ENCODE peak calls at places on chromosomes 4 and X, in five cellular contexts. One of them, this sample, is unnamed.
A peak's percentile ranks its signal among the peaks of the same experiment; 100 is the strongest.

GRCh38 chr4:7861440-7861881 is 78.2 kb downstream of the AFAP1 start:
- DNase-seq in endothelial cell of umbilical vein: peak; percentile 90
- DNase-seq in K562: no peak
- DNase-seq in WTC11: peak; percentile 57
- DNase-seq in A549: peak; percentile 77
- DNase-seq in this sample: no peak

GRCh38 chrX:102516314-102516936 is at the start of gene TMSB15A:
- DNase-seq in endothelial cell of umbilical vein: peak; percentile 31
- DNase-seq in K562: peak; percentile 79
- DNase-seq in WTC11: peak; percentile 77
- DNase-seq in A549: peak; percentile 33
- DNase-seq in this sample: no peak

GRCh38 chr4:385934-386707 is 48.5 kb downstream of the ZNF141 start:
- DNase-seq in endothelial cell of umbilical vein: no peak
- DNase-seq in K562: no peak
- DNase-seq in WTC11: peak; percentile 76
- DNase-seq in A549: no peak
- DNase-seq in this sample: no peak

GRCh38 chrX:43707812-43708548 is 51.9 kb downstream of the MAOA start:
- DNase-seq in endothelial cell of umbilical vein: peak; percentile 74
- DNase-seq in K562: no peak
- DNase-seq in WTC11: no peak
- DNase-seq in A549: no peak
- DNase-seq in this sample: no peak

GRCh38 chr4:94135701-94136100 is 72.0 kb upstream of the SMARCAD1 start:
- DNase-seq in endothelial cell of umbilical vein: no peak
- DNase-seq in K562: no peak
- DNase-seq in WTC11: no peak
- DNase-seq in A549: no peak
- DNase-seq in this sample: no peak

GRCh38 chrX:56813318-56813837 is 84.3 kb downstream of the NBDY start:
- DNase-seq in endothelial cell of umbilical vein: peak; percentile 57
- DNase-seq in K562: no peak
- DNase-seq in WTC11: no peak
- DNase-seq in A549: no peak
- DNase-seq in this sample: no peak

GRCh38 chrX:20693071-20693470 is 426.4 kb upstream of the RPS6KA3 start:
- DNase-seq in endothelial cell of umbilical vein: no peak
- DNase-seq in K562: no peak
- DNase-seq in WTC11: no peak
- DNase-seq in A549: peak; percentile 4
- DNase-seq in this sample: no peak

GRCh38 chr4:5812506-5813229 is 80.2 kb downstream of the CRMP1 start:
- DNase-seq in endothelial cell of umbilical vein: peak; percentile 36
- DNase-seq in K562: peak; percentile 77
- DNase-seq in WTC11: no peak
- DNase-seq in A549: peak; percentile 67
- DNase-seq in this sample: peak; percentile 58

GRCh38 chrX:20727447-20727846 is 460.7 kb upstream of the RPS6KA3 start:
- DNase-seq in endothelial cell of umbilical vein: no peak
- DNase-seq in K562: no peak
- DNase-seq in WTC11: no peak
- DNase-seq in A549: peak; percentile 38
- DNase-seq in this sample: no peak

GRCh38 chr4:151537726-151538125 is 128.8 kb downstream of the FHIP1A start:
- DNase-seq in endothelial cell of umbilical vein: no peak
- DNase-seq in K562: no peak
- DNase-seq in WTC11: no peak
- DNase-seq in A549: no peak
- DNase-seq in this sample: no peak

GRCh38 chr4:56055027-56055976 is 106.6 kb downstream of the CEP135 start:
- DNase-seq in endothelial cell of umbilical vein: no peak
- DNase-seq in K562: no peak
- DNase-seq in WTC11: no peak
- DNase-seq in A549: no peak
- DNase-seq in this sample: no peak

GRCh38 chr4:186949847-186950246 is 226.2 kb upstream of the FAT1 start:
- DNase-seq in endothelial cell of umbilical vein: no peak
- DNase-seq in K562: no peak
- DNase-seq in WTC11: no peak
- DNase-seq in A549: no peak
- DNase-seq in this sample: no peak

GRCh38 chrX:2228466-2228865 is 272.3 kb downstream of the DHRSX start:
- DNase-seq in endothelial cell of umbilical vein: no peak
- DNase-seq in K562: no peak
- DNase-seq in WTC11: no peak
- DNase-seq in A549: no peak
- DNase-seq in this sample: no peak

GRCh38 chrX:108091878-108092291 is 307 bp downstream of the ATG4A start:
- DNase-seq in endothelial cell of umbilical vein: no peak
- DNase-seq in K562: peak; percentile 38
- DNase-seq in WTC11: no peak
- DNase-seq in A549: peak; percentile 25
- DNase-seq in this sample: no peak

GRCh38 chr4:5420266-5420665 is 288.1 kb downstream of the EVC2 start:
- DNase-seq in endothelial cell of umbilical vein: no peak
- DNase-seq in K562: no peak
- DNase-seq in WTC11: no peak
- DNase-seq in A549: no peak
- DNase-seq in this sample: no peak

GRCh38 chr4:186132577-186133277 is 28.2 kb downstream of the FAM149A start:
- DNase-seq in endothelial cell of umbilical vein: peak; percentile 36
- DNase-seq in K562: no peak
- DNase-seq in WTC11: peak; percentile 59
- DNase-seq in A549: peak; percentile 40
- DNase-seq in this sample: no peak

GRCh38 chrX:140040397-140040796 is 75.1 kb upstream of the CXorf66 start:
- DNase-seq in endothelial cell of umbilical vein: no peak
- DNase-seq in K562: no peak
- DNase-seq in WTC11: no peak
- DNase-seq in A549: peak; percentile 21
- DNase-seq in this sample: no peak

GRCh38 chr4:25795566-25796454 is 67.0 kb downstream of the SEL1L3 start:
- DNase-seq in endothelial cell of umbilical vein: no peak
- DNase-seq in K562: no peak
- DNase-seq in WTC11: peak; percentile 64
- DNase-seq in A549: no peak
- DNase-seq in this sample: peak; percentile 15

GRCh38 chr4:170769857-170770256 is 680.1 kb upstream of the AADAT start:
- DNase-seq in endothelial cell of umbilical vein: no peak
- DNase-seq in K562: no peak
- DNase-seq in WTC11: no peak
- DNase-seq in A549: no peak
- DNase-seq in this sample: no peak

GRCh38 chr4:3045500-3045850 is 28.9 kb downstream of the HTT-AS start:
- DNase-seq in endothelial cell of umbilical vein: no peak
- DNase-seq in K562: no peak
- DNase-seq in WTC11: no peak
- DNase-seq in A549: peak; percentile 48
- DNase-seq in this sample: no peak

GRCh38 chr4:15682340-15682725 is 706 bp downstream of the FAM200B start:
- DNase-seq in endothelial cell of umbilical vein: peak; percentile 63
- DNase-seq in K562: no peak
- DNase-seq in WTC11: no peak
- DNase-seq in A549: no peak
- DNase-seq in this sample: no peak

GRCh38 chr4:8709729-8710360 is 117.3 kb downstream of the CPZ start:
- DNase-seq in endothelial cell of umbilical vein: no peak
- DNase-seq in K562: no peak
- DNase-seq in WTC11: peak; percentile 12
- DNase-seq in A549: no peak
- DNase-seq in this sample: no peak

GRCh38 chr4:18568600-18568999 is 547.0 kb upstream of the LCORL start:
- DNase-seq in endothelial cell of umbilical vein: peak; percentile 78
- DNase-seq in K562: no peak
- DNase-seq in WTC11: no peak
- DNase-seq in A549: no peak
- DNase-seq in this sample: no peak

GRCh38 chr4:53601251-53601764 is 10.0 kb upstream of the LNX1 start:
- DNase-seq in endothelial cell of umbilical vein: peak; percentile 22
- DNase-seq in K562: no peak
- DNase-seq in WTC11: peak; percentile 72
- DNase-seq in A549: peak; percentile 18
- DNase-seq in this sample: peak; percentile 27

GRCh38 chr4:30719363-30720020 is 677 bp upstream of the PCDH7 start:
- DNase-seq in endothelial cell of umbilical vein: peak; percentile 80
- DNase-seq in K562: no peak
- DNase-seq in WTC11: peak; percentile 71
- DNase-seq in A549: peak; percentile 16
- DNase-seq in this sample: no peak
- TF ChIP-seq JUN in endothelial cell of umbilical vein: no peak
- TF ChIP-seq JUN in K562: no peak
- TF ChIP-seq JUN in WTC11: no peak
- TF ChIP-seq JUN in A549: no peak
- TF ChIP-seq JUN in this sample: no peak

DNA sequence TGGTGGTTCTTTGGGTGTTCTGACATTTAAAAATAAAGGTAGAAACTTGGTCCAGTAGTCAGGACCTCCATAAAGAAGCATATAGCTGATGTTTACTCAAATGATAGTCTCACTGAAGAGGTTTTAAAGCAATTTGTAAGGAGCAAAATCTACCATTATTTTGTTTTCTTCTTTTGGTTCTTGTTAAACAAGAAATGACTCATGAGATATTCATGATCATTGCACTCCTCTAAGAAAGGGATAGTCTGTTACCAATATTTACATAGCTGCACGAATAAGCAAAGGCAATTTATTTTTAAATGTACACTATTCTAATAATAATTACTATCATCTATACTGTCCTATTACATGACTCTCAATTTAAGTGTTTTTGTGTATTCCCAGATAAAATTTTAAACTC is 397.9 kb downstream of the FAM47B start:
- DNase-seq in endothelial cell of umbilical vein: no peak
- DNase-seq in K562: no peak
- DNase-seq in WTC11: no peak
- DNase-seq in A549: no peak
- DNase-seq in this sample: no peak
- TF ChIP-seq JUN in endothelial cell of umbilical vein: no peak
- TF ChIP-seq JUN in K562: no peak
- TF ChIP-seq JUN in WTC11: no peak
- TF ChIP-seq JUN in A549: no peak
- TF ChIP-seq JUN in this sample: no peak

DNA sequence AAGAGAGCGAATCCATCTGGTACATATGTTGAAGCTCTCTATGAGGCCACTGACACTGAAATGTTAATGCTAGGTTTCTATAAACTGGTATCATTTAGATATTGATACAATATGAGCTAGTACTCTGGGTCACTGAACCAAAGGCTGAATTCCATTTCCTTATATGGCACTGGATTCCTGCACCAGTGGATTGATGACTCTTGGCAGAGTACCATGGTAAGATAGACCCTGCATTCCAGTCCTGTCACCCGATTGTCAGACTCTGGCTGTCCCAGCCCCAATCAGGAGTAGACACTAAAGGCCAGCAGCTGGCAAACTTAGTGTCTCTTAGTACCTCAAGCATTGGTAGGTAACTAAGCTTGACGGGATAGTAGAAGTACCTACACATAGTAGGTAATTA is 44.0 kb upstream of the EOLA2 start:
- DNase-seq in endothelial cell of umbilical vein: no peak
- DNase-seq in K562: no peak
- DNase-seq in WTC11: no peak
- DNase-seq in A549: no peak
- DNase-seq in this sample: peak; percentile 1
- TF ChIP-seq JUN in endothelial cell of umbilical vein: no peak
- TF ChIP-seq JUN in K562: no peak
- TF ChIP-seq JUN in WTC11: no peak
- TF ChIP-seq JUN in A549: no peak
- TF ChIP-seq JUN in this sample: no peak

GRCh38 chr4:147049940-147050852 is 104.5 kb upstream of the TTC29 start:
- DNase-seq in endothelial cell of umbilical vein: no peak
- DNase-seq in K562: no peak
- DNase-seq in WTC11: no peak
- DNase-seq in A549: no peak
- DNase-seq in this sample: no peak
- TF ChIP-seq JUN in endothelial cell of umbilical vein: no peak
- TF ChIP-seq JUN in K562: no peak
- TF ChIP-seq JUN in WTC11: no peak
- TF ChIP-seq JUN in A549: no peak
- TF ChIP-seq JUN in this sample: no peak

GRCh38 chr4:137967480-137968190 is 274.5 kb downstream of the SLC7A11 start:
- DNase-seq in endothelial cell of umbilical vein: no peak
- DNase-seq in K562: peak; percentile 5
- DNase-seq in WTC11: no peak
- DNase-seq in A549: peak; percentile 31
- DNase-seq in this sample: no peak

DNA sequence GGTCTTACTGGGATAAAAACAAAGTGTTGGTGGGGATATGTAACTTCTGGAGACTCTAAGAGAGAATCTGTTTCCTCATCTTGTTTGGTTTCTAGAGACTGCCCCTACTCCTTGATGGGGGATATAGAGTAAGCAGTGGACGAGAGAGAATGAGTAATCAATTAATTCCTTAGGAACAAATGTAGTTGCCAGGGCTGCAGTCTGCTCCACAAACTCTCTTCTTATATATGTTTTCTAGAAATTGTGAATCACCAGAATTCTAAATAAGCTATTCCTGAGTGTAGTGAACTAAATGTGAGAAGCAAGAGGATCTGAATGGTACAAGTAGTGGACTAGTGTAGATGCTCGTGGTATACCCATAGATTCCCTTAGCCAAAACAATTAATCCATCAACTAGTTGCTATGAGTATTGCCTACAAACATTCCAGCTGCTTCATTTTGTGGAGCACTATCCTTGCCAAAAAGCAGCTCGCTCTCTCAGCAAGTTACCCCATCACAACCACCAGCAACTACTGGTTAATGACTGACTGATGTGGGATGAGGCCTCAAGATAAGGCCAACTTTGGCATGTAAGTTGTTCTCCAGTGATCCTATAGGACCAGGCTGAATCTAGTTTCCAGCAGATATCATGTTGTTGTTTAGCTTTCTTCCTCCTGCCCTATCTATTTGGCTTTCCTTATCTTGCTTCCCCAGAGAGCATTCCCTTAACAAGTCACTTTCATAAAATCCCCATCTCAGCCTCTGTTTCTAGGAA is 273.0 kb downstream of the SLC7A11 start:
- DNase-seq in endothelial cell of umbilical vein: no peak
- DNase-seq in K562: peak; percentile 28
- DNase-seq in WTC11: no peak
- DNase-seq in A549: no peak
- DNase-seq in this sample: no peak
- TF ChIP-seq JUN in endothelial cell of umbilical vein: no peak
- TF ChIP-seq JUN in K562: no peak
- TF ChIP-seq JUN in WTC11: no peak
- TF ChIP-seq JUN in A549: no peak
- TF ChIP-seq JUN in this sample: no peak